ENCODE peak calls at places on chromosome 10, in six cellular contexts. B is stimulated activated CD8-positive, alpha-beta memory T cell treated with anti-CD3 and anti-CD28 coated beads, Interleukin-4, amount 100 ng/mL, for 24 hours; A is HT-29; G is ELR; K is fibroblast of pulmonary artery; I is trophoblast cell. F is an unnamed sample.

GRCh38 chr10:118835682-118836326 is 81.0 kb upstream of the CACUL1 start:
- DNase-seq in A (peak; percentile 76), G (peak; percentile 38), I (no peak), K (peak; percentile 40), B (no peak), F (peak; percentile 87)

GRCh38 chr10:131841669-131842139 is 59.1 kb upstream of the PPP2R2D start:
- DNase-seq in K (no peak), A (no peak), I (no peak), G (no peak), B (no peak), F (no peak)

GRCh38 chr10:30705086-30705624 is 75.6 kb upstream of the LYZL2 start:
- DNase-seq in K (no peak), B (no peak), G (no peak), A (no peak), I (no peak), F (no peak)

GRCh38 chr10:97726636-97727178 is 10.2 kb upstream of the ZFYVE27 start:
- DNase-seq in G (peak; percentile 74), I (peak; percentile 84), K (peak; percentile 86), B (no peak), A (peak; percentile 53), F (no peak)

GRCh38 chr10:5560844-5561703 is 36.3 kb downstream of the CALML3 start:
- DNase-seq in A (no peak), G (no peak), B (no peak), K (no peak), I (no peak), F (no peak)

GRCh38 chr10:126140746-126141273 is 244.4 kb downstream of the FANK1 start:
- DNase-seq in K (no peak), B (no peak), A (no peak), G (no peak), I (no peak), F (no peak)

GRCh38 chr10:133342942-133343341 is 4.2 kb upstream of the PRAP1 start:
- DNase-seq in G (no peak), I (no peak), K (no peak), A (no peak), B (no peak), F (no peak)

GRCh38 chr10:3271385-3272115 is 99.0 kb upstream of the PITRM1 start:
- DNase-seq in K (no peak), G (no peak), B (no peak), A (no peak), I (peak; percentile 87), F (no peak)

GRCh38 chr10:50624866-50625491 is 1.2 kb upstream of the SGMS1 start:
- DNase-seq in B (peak; percentile 42), I (peak; percentile 68), A (peak; percentile 78), K (peak; percentile 64), G (peak; percentile 83), F (no peak)

GRCh38 chr10:42419789-42420188 is 218.6 kb downstream of the ZNF33B start:
- DNase-seq in G (no peak), B (no peak), K (no peak), A (no peak), I (no peak), F (no peak)